ENCODE peak calls at places on chromosomes 16 and 17, in nine cellular contexts. G is esophagus squamous epithelium; S is upper lobe of right lung; C is heart left ventricle; U is CD4-positive, alpha-beta T cell; Y is RWPE1; M is endothelial cell; O is neural progenitor cell; T is AG09319. H is an unnamed sample.

GRCh38 chr17:7436556-7437368 is 1.5 kb downstream of the TMEM102 start:
- DNase-seq in U (peak), G (no peak), C (peak), T (peak), O (peak), S (peak), M (peak), Y (peak), H (peak)

GRCh38 chr17:61400786-61401279 is 1.2 kb downstream of the TBX2 start:
- DNase-seq in U (no peak), C (no peak), M (no peak), T (no peak), O (peak), Y (no peak), S (peak), G (no peak), H (no peak)

GRCh38 chr17:48841395-48841831 is 10.6 kb downstream of the CALCOCO2 start:
- DNase-seq in O (no peak), U (no peak), T (no peak), C (peak), G (no peak), M (no peak), Y (no peak), S (no peak), H (no peak)

GRCh38 chr16:12082207-12082606 is 105.7 kb downstream of the SNX29 start:
- DNase-seq in T (no peak), U (no peak), G (no peak), Y (no peak), C (peak), M (no peak), S (no peak), O (no peak), H (no peak)

GRCh38 chr16:71846443-71846842 is 667 bp downstream of the ATXN1L start:
- DNase-seq in C (no peak), G (no peak), M (no peak), T (no peak), O (peak), U (no peak), Y (peak), S (no peak), H (no peak)

GRCh38 chr17:50043290-50044148 is 12.4 kb upstream of the ITGA3 start:
- DNase-seq in S (no peak), C (no peak), Y (no peak), G (no peak), O (no peak), M (no peak), U (no peak), T (no peak), H (no peak)

GRCh38 chr16:2524339-2524938 is 4.3 kb downstream of the AMDHD2 start:
- DNase-seq in C (no peak), M (no peak), Y (no peak), G (no peak), U (no peak), S (no peak), T (no peak), O (no peak), H (no peak)

GRCh38 chr16:12171206-12171605 is 194.7 kb downstream of the SNX29 start:
- DNase-seq in C (no peak), U (no peak), T (no peak), Y (no peak), O (no peak), M (no peak), G (no peak), S (no peak), H (no peak)

GRCh38 chr17:59963738-59964454 is 644 bp downstream of the RNFT1 start:
- DNase-seq in S (no peak), G (no peak), M (peak), C (peak), T (no peak), Y (peak), O (peak), U (peak), H (no peak)

GRCh38 chr16:83723244-83723643 is 84.5 kb upstream of the HSBP1 start:
- DNase-seq in O (no peak), U (no peak), T (no peak), G (no peak), C (no peak), Y (no peak), M (no peak), S (no peak), H (no peak)

GRCh38 chr17:71022758-71023157 is 853.4 kb downstream of the KCNJ2 start:
- DNase-seq in Y (no peak), O (no peak), C (no peak), S (no peak), T (no peak), U (no peak), M (no peak), G (no peak), H (no peak)

GRCh38 chr16:20675488-20676267 is 21.8 kb downstream of the ACSM1 start:
- DNase-seq in T (no peak), Y (peak), O (peak), M (no peak), S (no peak), G (no peak), C (no peak), U (peak), H (no peak)

GRCh38 chr16:4591706-4592470 is 22.8 kb downstream of the UBALD1 start:
- DNase-seq in M (no peak), S (no peak), Y (no peak), G (no peak), U (no peak), T (no peak), C (no peak), O (no peak), H (no peak)

GRCh38 chr16:57802635-57803412 is 533 bp upstream of the KIFC3 start:
- DNase-seq in Y (no peak), U (no peak), S (no peak), C (no peak), G (no peak), T (no peak), O (peak), M (no peak), H (no peak)

GRCh38 chr16:78984887-78985464 is 615.6 kb downstream of the MAF start:
- DNase-seq in M (no peak), T (no peak), U (no peak), Y (no peak), G (no peak), S (no peak), O (no peak), C (no peak), H (no peak)

GRCh38 chr16:57722651-57723050 is 12.9 kb upstream of the KATNB1 start:
- DNase-seq in G (no peak), S (no peak), Y (no peak), O (no peak), U (no peak), M (no peak), C (no peak), T (no peak), H (no peak)

GRCh38 chr16:67654069-67654911 is 5.8 kb downstream of the ACD start:
- DNase-seq in G (no peak), Y (no peak), T (no peak), C (no peak), M (no peak), O (no peak), S (no peak), U (no peak), H (no peak)

GRCh38 chr16:84054916-84055315 is 12.3 kb upstream of the SLC38A8 start:
- DNase-seq in Y (no peak), S (peak), U (no peak), G (no peak), T (no peak), M (no peak), C (peak), O (peak), H (no peak)

GRCh38 chr17:28364665-28365363 is at the start of gene SEBOX:
- DNase-seq in T (no peak), S (peak), U (no peak), M (no peak), G (no peak), C (no peak), O (no peak), Y (no peak), H (no peak)

GRCh38 chr17:28365487-28365886 is 488 bp upstream of the SEBOX start:
- DNase-seq in S (peak), C (no peak), G (no peak), O (no peak), T (no peak), Y (no peak), M (no peak), U (no peak), H (no peak)

GRCh38 chr17:28367641-28368305 is 2.3 kb downstream of the VTN start:
- DNase-seq in U (no peak), M (no peak), Y (no peak), O (no peak), S (peak), G (no peak), C (no peak), T (no peak), H (no peak)

GRCh38 chr17:28368306-28368831 is 1.7 kb downstream of the VTN start:
- DNase-seq in O (no peak), Y (no peak), G (no peak), C (no peak), S (peak), M (no peak), T (no peak), U (no peak), H (no peak)

GRCh38 chr17:28366605-28367004 is 1.6 kb upstream of the SEBOX start:
- DNase-seq in U (no peak), S (no peak), M (no peak), G (no peak), Y (no peak), C (no peak), O (no peak), T (no peak), H (no peak)
- TF ChIP-seq CTCF in U (no peak), S (peak), M (no peak), G (no peak), Y (no peak), C (no peak), O (no peak), T (no peak), H (no peak)

GRCh38 chr17:74118504-74118903 is 85.0 kb upstream of the RPL38 start:
- DNase-seq in M (peak), U (no peak), G (no peak), S (peak), T (no peak), O (peak), C (no peak), Y (no peak), H (no peak)

GRCh38 chr17:74115586-74115985 is 87.9 kb upstream of the RPL38 start:
- DNase-seq in S (peak), U (no peak), M (no peak), C (no peak), Y (no peak), G (no peak), O (no peak), T (no peak), H (no peak)

GRCh38 chr17:74116087-74116717 is 87.3 kb upstream of the RPL38 start:
- DNase-seq in G (no peak), S (peak), U (no peak), O (no peak), C (no peak), Y (no peak), T (no peak), M (no peak), H (no peak)

GRCh38 chr17:74117999-74118421 is 85.5 kb upstream of the RPL38 start:
- DNase-seq in M (no peak), C (no peak), T (no peak), S (peak), Y (no peak), G (no peak), O (peak), U (no peak), H (no peak)

GRCh38 chr17:74117087-74117486 is 86.4 kb upstream of the RPL38 start:
- DNase-seq in G (no peak), T (no peak), O (no peak), U (no peak), S (peak), M (no peak), Y (no peak), C (no peak), H (no peak)
- TF ChIP-seq CTCF in G (no peak), T (no peak), O (no peak), U (no peak), S (no peak), M (no peak), Y (no peak), C (no peak), H (no peak)

GRCh38 chr16:29962344-29962994 is 590 bp downstream of the TMEM219 start:
- DNase-seq in M (peak), G (no peak), T (no peak), S (no peak), C (peak), U (no peak), O (no peak), Y (peak), H (no peak)

GRCh38 chr16:29963021-29963743 is 1.3 kb downstream of the TMEM219 start:
- DNase-seq in O (no peak), Y (no peak), M (no peak), C (no peak), T (no peak), U (no peak), G (no peak), S (no peak), H (no peak)

GRCh38 chr16:29959293-29959692 is 2.6 kb upstream of the TMEM219 start:
- DNase-seq in M (no peak), S (no peak), C (no peak), U (no peak), G (no peak), O (no peak), T (no peak), Y (no peak), H (no peak)

GRCh38 chr16:29961127-29961478 is 776 bp upstream of the TMEM219 start:
- DNase-seq in S (no peak), U (no peak), C (no peak), G (no peak), Y (no peak), M (no peak), O (no peak), T (no peak), H (no peak)

DNA sequence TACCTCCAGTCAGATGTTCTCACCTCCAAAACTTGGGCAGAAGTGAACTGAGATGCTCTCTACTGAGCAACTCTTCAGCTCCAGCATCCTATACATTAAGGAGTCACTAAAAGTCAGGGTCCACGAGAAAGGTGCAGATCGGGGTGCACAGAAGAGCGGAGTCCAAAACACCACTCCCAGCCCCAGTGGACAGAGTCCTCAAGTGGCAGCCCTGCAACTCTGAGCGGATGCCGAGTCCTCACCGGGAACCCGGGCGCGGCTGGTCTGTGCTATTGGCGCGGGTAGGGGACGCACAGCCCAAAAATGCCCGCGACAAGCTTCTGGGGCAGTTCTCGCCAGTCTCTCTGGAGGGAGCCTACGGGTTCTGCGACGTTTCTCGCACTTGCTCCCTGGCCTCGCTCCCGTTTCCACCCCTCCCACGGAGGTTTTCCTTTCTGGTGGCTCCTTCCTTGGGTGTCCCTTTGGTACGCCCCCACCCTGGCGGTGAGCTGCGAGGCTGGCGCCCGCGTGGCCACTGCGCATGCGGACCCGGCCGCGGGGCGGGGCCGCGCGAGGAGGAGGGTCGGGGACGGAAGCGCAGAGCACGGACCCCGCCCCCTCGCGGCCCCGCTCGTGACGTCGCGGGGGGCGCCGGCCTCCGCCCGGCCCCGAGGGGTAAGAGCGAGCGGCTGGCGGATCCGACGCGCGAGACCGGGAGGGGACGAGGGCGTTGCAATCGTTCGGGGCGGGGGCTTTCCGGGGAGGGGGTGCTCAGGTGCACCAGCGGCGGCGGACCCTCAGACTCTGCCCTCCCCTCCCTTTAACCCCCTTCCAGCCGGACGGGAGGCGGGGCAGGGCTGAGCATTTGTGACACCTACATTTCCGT is at the start of gene TMEM219:
- DNase-seq in Y (peak), C (peak), S (peak), T (peak), M (peak), U (peak), G (peak), O (peak), H (peak)
- TF ChIP-seq CTCF in Y (peak), C (peak), S (peak), T (peak), M (peak), U (peak), G (peak), O (peak), H (no peak)

GRCh38 chr17:44353656-44354331 is 8.7 kb downstream of the GRN start:
- DNase-seq in C (no peak), O (peak), U (no peak), S (peak), M (no peak), G (no peak), T (no peak), Y (no peak), H (no peak)

GRCh38 chr17:44350733-44351226 is 5.7 kb downstream of the GRN start:
- DNase-seq in S (peak), T (no peak), M (peak), G (no peak), C (peak), O (peak), U (peak), Y (peak), H (peak)

GRCh38 chr17:44351464-44351863 is 6.4 kb downstream of the GRN start:
- DNase-seq in G (no peak), U (no peak), C (no peak), M (no peak), S (no peak), O (no peak), Y (no peak), T (no peak), H (no peak)

GRCh38 chr17:44352922-44353655 is 8.0 kb downstream of the GRN start:
- DNase-seq in O (no peak), C (no peak), S (no peak), Y (no peak), M (no peak), G (no peak), U (no peak), T (no peak), H (no peak)

DNA sequence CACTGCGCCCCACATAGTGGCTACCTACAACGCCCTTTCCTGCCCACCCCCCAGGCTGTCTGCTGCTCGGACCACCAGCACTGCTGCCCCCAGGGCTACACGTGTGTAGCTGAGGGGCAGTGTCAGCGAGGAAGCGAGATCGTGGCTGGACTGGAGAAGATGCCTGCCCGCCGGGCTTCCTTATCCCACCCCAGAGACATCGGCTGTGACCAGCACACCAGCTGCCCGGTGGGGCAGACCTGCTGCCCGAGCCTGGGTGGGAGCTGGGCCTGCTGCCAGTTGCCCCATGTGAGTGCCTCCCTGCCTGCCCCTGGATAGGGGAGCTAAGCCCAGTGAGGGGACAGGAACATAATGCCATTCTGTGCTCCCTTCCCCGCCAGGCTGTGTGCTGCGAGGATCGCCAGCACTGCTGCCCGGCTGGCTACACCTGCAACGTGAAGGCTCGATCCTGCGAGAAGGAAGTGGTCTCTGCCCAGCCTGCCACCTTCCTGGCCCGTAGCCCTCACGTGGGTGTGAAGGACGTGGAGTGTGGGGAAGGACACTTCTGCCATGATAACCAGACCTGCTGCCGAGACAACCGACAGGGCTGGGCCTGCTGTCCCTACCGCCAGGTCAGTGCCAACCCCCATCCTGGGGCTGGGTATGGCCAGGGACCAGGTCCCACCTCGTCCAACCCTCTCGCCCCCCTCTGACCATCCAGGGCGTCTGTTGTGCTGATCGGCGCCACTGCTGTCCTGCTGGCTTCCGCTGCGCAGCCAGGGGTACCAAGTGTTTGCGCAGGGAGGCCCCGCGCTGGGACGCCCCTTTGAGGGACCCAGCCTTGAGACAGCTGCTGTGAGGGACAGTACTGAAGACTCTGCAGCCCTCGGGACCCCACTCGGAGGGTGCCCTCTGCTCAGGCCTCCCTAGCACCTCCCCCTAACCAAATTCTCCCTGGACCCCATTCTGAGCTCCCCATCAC is 7.1 kb downstream of the GRN start:
- DNase-seq in T (no peak), C (no peak), U (no peak), S (no peak), O (no peak), M (no peak), Y (no peak), G (no peak), H (no peak)
- TF ChIP-seq CTCF in T (no peak), C (no peak), U (no peak), S (no peak), O (no peak), M (no peak), Y (no peak), G (no peak), H (no peak)

GRCh38 chr16:46688101-46688656 is 799 bp downstream of the VPS35 start:
- DNase-seq in Y (no peak), U (no peak), T (no peak), O (no peak), S (no peak), G (no peak), M (no peak), C (peak), H (no peak)
- TF ChIP-seq CTCF in Y (no peak), U (peak), T (no peak), O (no peak), S (peak), G (no peak), M (no peak), C (no peak), H (no peak)

H was measured in activated B cell treated with CpG ODN at 0.5 μM for 24 hours.